ENCODE peak calls at places on chromosomes 5 and 9, in eight cellular contexts. V is occipital lobe; A is AML-193; X is germinal center; M is RCC 7860; S is aorta; C is nucleus accumbens; D is stimulated activated CD8-positive, alpha-beta memory T cell treated with anti-CD3 and anti-CD28 coated beads, Interleukin-12 subunit alpha, Interleukin-12 subunit beta, amount 100 ng/mL, for 1 hour. Y is an unnamed sample.

GRCh38 chr5:56838409-56839039 is 23.2 kb downstream of the MAP3K1 start:
- DNase-seq in S (no peak), M (peak), A (peak), D (no peak), V (no peak), X (no peak), C (no peak), Y (no peak)

GRCh38 chr5:150672237-150672883 is 11.3 kb downstream of the MYOZ3 start:
- DNase-seq in C (no peak), V (no peak), X (no peak), M (no peak), D (no peak), A (peak), S (peak), Y (no peak)

GRCh38 chr5:139283252-139284166 is 10.0 kb upstream of the MATR3 start:
- DNase-seq in X (no peak), M (no peak), S (no peak), D (no peak), A (no peak), V (no peak), C (no peak), Y (no peak)

GRCh38 chr9:77876091-77876490 is 155.5 kb downstream of the GNAQ start:
- DNase-seq in D (no peak), V (no peak), M (no peak), A (no peak), C (no peak), X (no peak), S (no peak), Y (no peak)

GRCh38 chr9:33498387-33498786 is 24.7 kb upstream of the NOL6 start:
- DNase-seq in M (no peak), S (no peak), C (no peak), V (no peak), D (no peak), X (no peak), A (peak), Y (no peak)

GRCh38 chr9:68704804-68705635 is at the start of gene PIP5K1B:
- DNase-seq in D (no peak), X (peak), S (peak), A (peak), M (no peak), C (no peak), V (peak), Y (peak)

GRCh38 chr5:65072836-65073620 is 304.3 kb downstream of the CWC27 start:
- DNase-seq in C (no peak), X (peak), A (no peak), D (no peak), M (no peak), S (no peak), V (no peak), Y (no peak)

GRCh38 chr9:99779277-99779676 is 42.4 kb upstream of the NR4A3 start:
- DNase-seq in C (no peak), D (no peak), V (no peak), A (no peak), X (no peak), M (no peak), S (no peak), Y (no peak)

GRCh38 chr5:142861011-142861410 is 90.8 kb downstream of the ARHGAP26 start:
- DNase-seq in D (no peak), A (no peak), S (no peak), X (no peak), M (peak), V (no peak), C (no peak), Y (no peak)

GRCh38 chr5:93790401-93790800 is 49.0 kb upstream of the POU5F2 start:
- DNase-seq in X (no peak), M (no peak), S (no peak), C (no peak), A (no peak), D (no peak), V (no peak), Y (no peak)

GRCh38 chr9:35490910-35491465 is 1.1 kb downstream of the RUSC2 start:
- DNase-seq in D (no peak), V (no peak), C (no peak), A (no peak), S (no peak), M (peak), X (no peak), Y (no peak)

GRCh38 chr5:20572560-20572959 is 584.6 kb upstream of the CDH18 start:
- DNase-seq in X (no peak), C (no peak), V (no peak), M (peak), S (no peak), A (peak), D (no peak), Y (peak)

GRCh38 chr5:82812575-82812974 is 264.6 kb downstream of the TMEM167A start:
- DNase-seq in M (no peak), S (no peak), D (no peak), V (no peak), X (no peak), A (no peak), C (no peak), Y (no peak)

GRCh38 chr5:176741566-176742211 is 68.7 kb upstream of the UNC5A start:
- DNase-seq in M (no peak), V (no peak), C (no peak), D (no peak), S (no peak), A (no peak), X (no peak), Y (no peak)

GRCh38 chr9:116193636-116194035 is 40.0 kb downstream of the PAPPA start:
- DNase-seq in D (no peak), C (no peak), X (no peak), V (no peak), M (peak), S (no peak), A (no peak), Y (peak)

GRCh38 chr5:176870110-176870591 is 29.0 kb downstream of the HK3 start:
- DNase-seq in S (no peak), D (no peak), A (no peak), X (peak), V (no peak), C (no peak), M (peak), Y (no peak)

GRCh38 chr9:105119166-105119565 is 125.3 kb upstream of the SLC44A1 start:
- DNase-seq in V (peak), X (no peak), S (no peak), C (peak), D (no peak), A (no peak), M (no peak), Y (no peak)

GRCh38 chr5:40871177-40871576 is 30.0 kb downstream of the CARD6 start:
- DNase-seq in M (no peak), A (no peak), V (no peak), C (no peak), D (no peak), X (no peak), S (no peak), Y (no peak)